ENCODE peak calls at places on chromosomes 13 and 19, in nine cellular contexts. One of them, this sample, is unnamed.

GRCh38 chr13:51841732-51842131 is 3.2 kb downstream of the TMEM272 start:
- DNase-seq in PC-3: no peak
- DNase-seq in hepatocyte: no peak
- DNase-seq in GM23338: no peak
- DNase-seq in GM23248: no peak
- DNase-seq in neural progenitor cell: no peak
- DNase-seq in SK-N-SH: no peak
- DNase-seq in OCI-LY7: no peak
- DNase-seq in HCT116: no peak
- DNase-seq in this sample: no peak

GRCh38 chr19:17739121-17739875 is 12.0 kb upstream of the FCHO1 start:
- DNase-seq in PC-3: no peak
- DNase-seq in hepatocyte: no peak
- DNase-seq in GM23338: peak; percentile 52
- DNase-seq in GM23248: no peak
- DNase-seq in neural progenitor cell: no peak
- DNase-seq in SK-N-SH: peak; percentile 22
- DNase-seq in OCI-LY7: peak; percentile 80
- DNase-seq in HCT116: no peak
- DNase-seq in this sample: no peak

GRCh38 chr13:73177911-73178565 is 119.2 kb downstream of the KLF5 start:
- DNase-seq in PC-3: no peak
- DNase-seq in hepatocyte: no peak
- DNase-seq in GM23338: no peak
- DNase-seq in GM23248: no peak
- DNase-seq in neural progenitor cell: no peak
- DNase-seq in SK-N-SH: no peak
- DNase-seq in OCI-LY7: no peak
- DNase-seq in HCT116: no peak
- DNase-seq in this sample: no peak

GRCh38 chr19:42096255-42096837 is 20.4 kb downstream of the ZNF574 start:
- DNase-seq in PC-3: no peak
- DNase-seq in hepatocyte: no peak
- DNase-seq in GM23338: peak; percentile 51
- DNase-seq in GM23248: no peak
- DNase-seq in neural progenitor cell: peak; percentile 59
- DNase-seq in SK-N-SH: no peak
- DNase-seq in OCI-LY7: no peak
- DNase-seq in HCT116: no peak
- DNase-seq in this sample: no peak

GRCh38 chr19:30044273-30045259 is 102.5 kb downstream of the URI1 start:
- DNase-seq in PC-3: no peak
- DNase-seq in hepatocyte: no peak
- DNase-seq in GM23338: no peak
- DNase-seq in GM23248: no peak
- DNase-seq in neural progenitor cell: no peak
- DNase-seq in SK-N-SH: no peak
- DNase-seq in OCI-LY7: no peak
- DNase-seq in HCT116: no peak
- DNase-seq in this sample: no peak

GRCh38 chr19:39515551-39516191 is 732 bp downstream of the SELENOV start:
- DNase-seq in PC-3: no peak
- DNase-seq in hepatocyte: peak; percentile 54
- DNase-seq in GM23338: peak; percentile 95
- DNase-seq in GM23248: no peak
- DNase-seq in neural progenitor cell: peak; percentile 61
- DNase-seq in SK-N-SH: no peak
- DNase-seq in OCI-LY7: no peak
- DNase-seq in HCT116: no peak
- DNase-seq in this sample: no peak

GRCh38 chr13:44306401-44307192 is 67.0 kb upstream of the SERP2 start:
- DNase-seq in PC-3: peak; percentile 95
- DNase-seq in hepatocyte: peak; percentile 67
- DNase-seq in GM23338: peak; percentile 62
- DNase-seq in GM23248: peak; percentile 95
- DNase-seq in neural progenitor cell: peak; percentile 52
- DNase-seq in SK-N-SH: no peak
- DNase-seq in OCI-LY7: no peak
- DNase-seq in HCT116: peak; percentile 99
- DNase-seq in this sample: no peak

GRCh38 chr19:33796164-33797100 is at the start of gene KCTD15:
- DNase-seq in PC-3: peak; percentile 16
- DNase-seq in hepatocyte: peak; percentile 68
- DNase-seq in GM23338: peak; percentile 64
- DNase-seq in GM23248: peak; percentile 75
- DNase-seq in neural progenitor cell: peak; percentile 92
- DNase-seq in SK-N-SH: peak; percentile 86
- DNase-seq in OCI-LY7: peak; percentile 71
- DNase-seq in HCT116: no peak
- DNase-seq in this sample: no peak

GRCh38 chr13:98187155-98187726 is 10.2 kb upstream of the RNF113B start:
- DNase-seq in PC-3: no peak
- DNase-seq in hepatocyte: no peak
- DNase-seq in GM23338: no peak
- DNase-seq in GM23248: no peak
- DNase-seq in neural progenitor cell: no peak
- DNase-seq in SK-N-SH: no peak
- DNase-seq in OCI-LY7: no peak
- DNase-seq in HCT116: no peak
- DNase-seq in this sample: no peak
- H3K27ac ChIP-seq in PC-3: no peak overlapping the region
- H3K27ac ChIP-seq in hepatocyte: no peak overlapping the region
- H3K27ac ChIP-seq in GM23338: no peak overlapping the region
- H3K27ac ChIP-seq in GM23248: no peak overlapping the region
- H3K27ac ChIP-seq in neural progenitor cell: no peak overlapping the region
- H3K27ac ChIP-seq in SK-N-SH: no peak overlapping the region
- H3K27ac ChIP-seq in OCI-LY7: no peak overlapping the region
- H3K27ac ChIP-seq in HCT116: no peak overlapping the region
- H3K27ac ChIP-seq in this sample: no peak overlapping the region

DNA sequence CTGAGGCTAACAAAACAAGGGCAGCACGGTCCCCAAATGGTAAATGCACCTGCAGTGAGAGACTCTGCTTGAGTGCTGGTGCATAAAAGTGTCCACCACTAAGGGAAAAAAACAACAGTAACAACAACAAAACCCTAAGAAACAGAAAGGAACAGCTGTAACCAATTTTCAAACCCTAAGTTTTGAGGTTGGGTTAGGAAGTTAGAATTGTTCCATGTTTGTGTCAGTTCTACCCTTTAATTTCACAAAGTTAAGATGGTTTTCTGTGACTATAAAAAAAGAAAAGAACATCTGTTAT is 234.8 kb downstream of the PCDH9 start:
- DNase-seq in PC-3: no peak
- DNase-seq in hepatocyte: no peak
- DNase-seq in GM23338: no peak
- DNase-seq in GM23248: no peak
- DNase-seq in neural progenitor cell: no peak
- DNase-seq in SK-N-SH: no peak
- DNase-seq in OCI-LY7: peak; percentile 96
- DNase-seq in HCT116: no peak
- DNase-seq in this sample: peak; percentile 84
- TF ChIP-seq EZH2phosphoT487 in PC-3: no peak
- TF ChIP-seq EZH2phosphoT487 in hepatocyte: no peak
- TF ChIP-seq EZH2phosphoT487 in GM23338: no peak
- TF ChIP-seq EZH2phosphoT487 in GM23248: no peak
- TF ChIP-seq EZH2phosphoT487 in neural progenitor cell: no peak
- TF ChIP-seq EZH2phosphoT487 in SK-N-SH: no peak
- TF ChIP-seq EZH2phosphoT487 in OCI-LY7: no peak
- TF ChIP-seq EZH2phosphoT487 in HCT116: no peak
- TF ChIP-seq EZH2phosphoT487 in this sample: no peak

DNA sequence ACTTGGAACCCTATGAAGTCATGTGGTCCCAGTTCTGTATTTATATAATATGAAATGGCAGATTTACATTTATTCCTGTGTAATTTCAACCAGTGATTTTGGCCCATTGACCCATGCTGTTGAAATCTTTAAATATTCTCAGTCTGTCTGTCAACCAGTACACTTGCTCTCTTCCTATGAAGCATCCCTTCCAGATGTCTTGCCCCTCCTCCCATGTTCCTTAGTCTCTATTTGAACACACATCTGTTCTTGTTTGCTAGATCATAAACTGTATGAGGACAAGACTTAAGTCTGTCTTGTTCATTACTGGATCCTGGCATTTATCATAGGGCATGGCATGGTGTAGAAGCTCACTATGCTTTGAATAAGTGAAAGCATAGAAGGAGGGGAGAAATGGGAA is 35.0 kb downstream of the STARD13 start:
- DNase-seq in PC-3: no peak
- DNase-seq in hepatocyte: no peak
- DNase-seq in GM23338: no peak
- DNase-seq in GM23248: peak; percentile 17
- DNase-seq in neural progenitor cell: no peak
- DNase-seq in SK-N-SH: no peak
- DNase-seq in OCI-LY7: no peak
- DNase-seq in HCT116: no peak
- DNase-seq in this sample: no peak
- H3K27ac ChIP-seq in PC-3: peak overlapping the region; percentile 64
- H3K27ac ChIP-seq in hepatocyte: peak overlapping the region; percentile 34
- H3K27ac ChIP-seq in GM23338: no peak overlapping the region
- H3K27ac ChIP-seq in GM23248: peak overlapping the region; percentile 73
- H3K27ac ChIP-seq in neural progenitor cell: no peak overlapping the region
- H3K27ac ChIP-seq in SK-N-SH: peak overlapping the region; percentile 89
- H3K27ac ChIP-seq in OCI-LY7: no peak overlapping the region
- H3K27ac ChIP-seq in HCT116: no peak overlapping the region
- H3K27ac ChIP-seq in this sample: peak overlapping the region; percentile 42

GRCh38 chr19:3381701-3382372 is 15.5 kb downstream of the NFIC start:
- DNase-seq in PC-3: no peak
- DNase-seq in hepatocyte: no peak
- DNase-seq in GM23338: no peak
- DNase-seq in GM23248: no peak
- DNase-seq in neural progenitor cell: no peak
- DNase-seq in SK-N-SH: no peak
- DNase-seq in OCI-LY7: no peak
- DNase-seq in HCT116: no peak
- DNase-seq in this sample: no peak

GRCh38 chr19:3378352-3379146 is 12.2 kb downstream of the NFIC start:
- DNase-seq in PC-3: no peak
- DNase-seq in hepatocyte: no peak
- DNase-seq in GM23338: no peak
- DNase-seq in GM23248: no peak
- DNase-seq in neural progenitor cell: no peak
- DNase-seq in SK-N-SH: peak; percentile 70
- DNase-seq in OCI-LY7: no peak
- DNase-seq in HCT116: no peak
- DNase-seq in this sample: no peak

GRCh38 chr19:3383121-3383722 is 16.8 kb downstream of the NFIC start:
- DNase-seq in PC-3: no peak
- DNase-seq in hepatocyte: no peak
- DNase-seq in GM23338: no peak
- DNase-seq in GM23248: peak; percentile 59
- DNase-seq in neural progenitor cell: no peak
- DNase-seq in SK-N-SH: no peak
- DNase-seq in OCI-LY7: no peak
- DNase-seq in HCT116: no peak
- DNase-seq in this sample: no peak

GRCh38 chr19:3380829-3381228 is 14.4 kb downstream of the NFIC start:
- DNase-seq in PC-3: no peak
- DNase-seq in hepatocyte: no peak
- DNase-seq in GM23338: no peak
- DNase-seq in GM23248: no peak
- DNase-seq in neural progenitor cell: no peak
- DNase-seq in SK-N-SH: no peak
- DNase-seq in OCI-LY7: no peak
- DNase-seq in HCT116: no peak
- DNase-seq in this sample: no peak

GRCh38 chr19:3382460-3383100 is 16.2 kb downstream of the NFIC start:
- DNase-seq in PC-3: no peak
- DNase-seq in hepatocyte: no peak
- DNase-seq in GM23338: no peak
- DNase-seq in GM23248: no peak
- DNase-seq in neural progenitor cell: no peak
- DNase-seq in SK-N-SH: no peak
- DNase-seq in OCI-LY7: no peak
- DNase-seq in HCT116: no peak
- DNase-seq in this sample: no peak
- TF ChIP-seq EZH2phosphoT487 in PC-3: no peak
- TF ChIP-seq EZH2phosphoT487 in hepatocyte: no peak
- TF ChIP-seq EZH2phosphoT487 in GM23338: no peak
- TF ChIP-seq EZH2phosphoT487 in GM23248: no peak
- TF ChIP-seq EZH2phosphoT487 in neural progenitor cell: no peak
- TF ChIP-seq EZH2phosphoT487 in SK-N-SH: no peak
- TF ChIP-seq EZH2phosphoT487 in OCI-LY7: no peak
- TF ChIP-seq EZH2phosphoT487 in HCT116: no peak
- TF ChIP-seq EZH2phosphoT487 in this sample: no peak

GRCh38 chr19:44774614-44775013 is 3.1 kb upstream of the CBLC start:
- DNase-seq in PC-3: peak; percentile 9
- DNase-seq in hepatocyte: no peak
- DNase-seq in GM23338: no peak
- DNase-seq in GM23248: peak; percentile 45
- DNase-seq in neural progenitor cell: no peak
- DNase-seq in SK-N-SH: no peak
- DNase-seq in OCI-LY7: no peak
- DNase-seq in HCT116: no peak
- DNase-seq in this sample: no peak
- H3K27ac ChIP-seq in PC-3: peak overlapping the region; percentile 93
- H3K27ac ChIP-seq in hepatocyte: peak overlapping the region; percentile 30
- H3K27ac ChIP-seq in GM23338: no peak overlapping the region
- H3K27ac ChIP-seq in GM23248: peak overlapping the region; percentile 23
- H3K27ac ChIP-seq in neural progenitor cell: no peak overlapping the region
- H3K27ac ChIP-seq in SK-N-SH: no peak overlapping the region
- H3K27ac ChIP-seq in OCI-LY7: no peak overlapping the region
- H3K27ac ChIP-seq in HCT116: peak overlapping the region; percentile 90
- H3K27ac ChIP-seq in this sample: no peak overlapping the region

GRCh38 chr13:49836516-49836915 is 44.0 kb upstream of the KPNA3 start:
- DNase-seq in PC-3: no peak
- DNase-seq in hepatocyte: peak; percentile 37
- DNase-seq in GM23338: peak; percentile 38
- DNase-seq in GM23248: no peak
- DNase-seq in neural progenitor cell: peak; percentile 71
- DNase-seq in SK-N-SH: peak; percentile 56
- DNase-seq in OCI-LY7: no peak
- DNase-seq in HCT116: no peak
- DNase-seq in this sample: no peak
- TF ChIP-seq EZH2phosphoT487 in PC-3: no peak
- TF ChIP-seq EZH2phosphoT487 in hepatocyte: no peak
- TF ChIP-seq EZH2phosphoT487 in GM23338: no peak
- TF ChIP-seq EZH2phosphoT487 in GM23248: no peak
- TF ChIP-seq EZH2phosphoT487 in neural progenitor cell: no peak
- TF ChIP-seq EZH2phosphoT487 in SK-N-SH: no peak
- TF ChIP-seq EZH2phosphoT487 in OCI-LY7: no peak
- TF ChIP-seq EZH2phosphoT487 in HCT116: no peak
- TF ChIP-seq EZH2phosphoT487 in this sample: no peak

GRCh38 chr13:67147257-67148218 is 82.6 kb downstream of the PCDH9 start:
- DNase-seq in PC-3: peak; percentile 14
- DNase-seq in hepatocyte: no peak
- DNase-seq in GM23338: peak; percentile 27
- DNase-seq in GM23248: peak; percentile 2
- DNase-seq in neural progenitor cell: peak; percentile 11
- DNase-seq in SK-N-SH: no peak
- DNase-seq in OCI-LY7: no peak
- DNase-seq in HCT116: no peak
- DNase-seq in this sample: no peak
- H3K27ac ChIP-seq in PC-3: no peak overlapping the region
- H3K27ac ChIP-seq in hepatocyte: peak overlapping the region; percentile 16
- H3K27ac ChIP-seq in GM23338: no peak overlapping the region
- H3K27ac ChIP-seq in GM23248: no peak overlapping the region
- H3K27ac ChIP-seq in neural progenitor cell: no peak overlapping the region
- H3K27ac ChIP-seq in SK-N-SH: peak overlapping the region; percentile 50
- H3K27ac ChIP-seq in OCI-LY7: no peak overlapping the region
- H3K27ac ChIP-seq in HCT116: no peak overlapping the region
- H3K27ac ChIP-seq in this sample: no peak overlapping the region

GRCh38 chr19:10864538-10864899 is 6.8 kb upstream of the CARM1 start:
- DNase-seq in PC-3: peak; percentile 90
- DNase-seq in hepatocyte: peak; percentile 89
- DNase-seq in GM23338: peak; percentile 93
- DNase-seq in GM23248: peak; percentile 87
- DNase-seq in neural progenitor cell: peak; percentile 87
- DNase-seq in SK-N-SH: peak; percentile 91
- DNase-seq in OCI-LY7: peak; percentile 85
- DNase-seq in HCT116: peak; percentile 56
- DNase-seq in this sample: peak; percentile 60
- TF ChIP-seq EZH2phosphoT487 in PC-3: no peak
- TF ChIP-seq EZH2phosphoT487 in hepatocyte: no peak
- TF ChIP-seq EZH2phosphoT487 in GM23338: no peak
- TF ChIP-seq EZH2phosphoT487 in GM23248: no peak
- TF ChIP-seq EZH2phosphoT487 in neural progenitor cell: no peak
- TF ChIP-seq EZH2phosphoT487 in SK-N-SH: no peak
- TF ChIP-seq EZH2phosphoT487 in OCI-LY7: no peak
- TF ChIP-seq EZH2phosphoT487 in HCT116: no peak
- TF ChIP-seq EZH2phosphoT487 in this sample: no peak